ENCODE peak calls at places on chromosomes 1 and 21, in eight cellular contexts. V is NCI-H146; Z is stimulated activated CD8-positive, alpha-beta memory T cell treated with anti-CD3 and anti-CD28 coated beads, Interleukin-4, amount 100 ng/mL, for 1 hour; K is psoas muscle; B is colonic mucosa; W is substantia nigra; C is T follicular helper cell; P is omental fat pad. O is an unnamed sample.

GRCh38 chr1:33902486-33903209 is 38.8 kb downstream of the HMGB4 start:
- DNase-seq in V (no peak), Z (no peak), K (no peak), B (no peak), W (no peak), C (no peak), P (no peak), O (no peak)

GRCh38 chr1:17861685-17862084 is 106.6 kb downstream of the ACTL8 start:
- DNase-seq in V (peak; percentile 24), Z (no peak), K (no peak), B (no peak), W (no peak), C (no peak), P (no peak), O (peak; percentile 23)

GRCh38 chr1:168736450-168736980 is 7.5 kb upstream of the DPT start:
- DNase-seq in V (no peak), Z (no peak), K (no peak), B (no peak), W (no peak), C (no peak), P (no peak), O (no peak)

GRCh38 chr1:42484382-42484781 is 21.3 kb downstream of the CCDC30 start:
- DNase-seq in V (no peak), Z (no peak), K (no peak), B (no peak), W (no peak), C (no peak), P (no peak), O (no peak)

GRCh38 chr1:31152181-31152768 is 86.8 kb upstream of the PUM1 start:
- DNase-seq in V (no peak), Z (no peak), K (no peak), B (no peak), W (no peak), C (no peak), P (no peak), O (no peak)

GRCh38 chr21:33657124-33657842 is 15.0 kb downstream of the ITSN1 start:
- DNase-seq in V (no peak), Z (no peak), K (no peak), B (peak; percentile 22), W (no peak), C (no peak), P (no peak), O (no peak)

GRCh38 chr1:95168638-95169411 is 51.7 kb downstream of the TLCD4 start:
- DNase-seq in V (no peak), Z (no peak), K (no peak), B (no peak), W (no peak), C (no peak), P (no peak), O (no peak)

GRCh38 chr1:2179283-2180013 is 15.1 kb downstream of the FAAP20 start:
- DNase-seq in V (peak; percentile 62), Z (no peak), K (no peak), B (no peak), W (no peak), C (no peak), P (no peak), O (peak; percentile 62)

GRCh38 chr1:201628490-201628889 is 89.6 kb downstream of the NAV1 start:
- DNase-seq in V (peak; percentile 61), Z (no peak), K (no peak), B (peak; percentile 39), W (peak; percentile 34), C (no peak), P (no peak), O (peak; percentile 89)

GRCh38 chr1:226825037-226825745 is 45.2 kb upstream of the PSEN2 start:
- DNase-seq in V (peak; percentile 51), Z (no peak), K (no peak), B (no peak), W (peak; percentile 68), C (no peak), P (no peak), O (peak; percentile 43)

GRCh38 chr1:158067651-158068050 is 74.2 kb downstream of the KIRREL1 start:
- DNase-seq in V (no peak), Z (no peak), K (peak; percentile 30), B (peak; percentile 21), W (no peak), C (no peak), P (no peak), O (no peak)

GRCh38 chr1:6801998-6802397 is 16.7 kb downstream of the CAMTA1 start:
- DNase-seq in V (no peak), Z (no peak), K (no peak), B (peak; percentile 15), W (no peak), C (no peak), P (no peak), O (no peak)